ENCODE peak calls at places on chromosomes 4 and X, in seven cellular contexts. Q is DND-41, W is fibroblast of lung, P is neural progenitor cell, M is hepatocyte, I is endothelial cell of umbilical vein, G is astrocyte. C is an unnamed sample. For H3K79me2, the result is how much of the 10 kb centered on the place peaks cover.

GRCh38 chrX:132671229-132671641 is 182.4 kb upstream of the MBNL3 start:
- DNase-seq in Q (no peak), W (no peak), P (peak), M (no peak), I (no peak), G (peak), C (no peak)

GRCh38 chrX:143363419-143363818 is 153.9 kb downstream of the SPANXN3 start:
- DNase-seq in Q (no peak), W (no peak), P (peak), M (no peak), I (no peak), G (no peak), C (no peak)

GRCh38 chr4:73998040-73999011 is at the start of gene CXCL5:
- DNase-seq in Q (no peak), W (peak), P (peak), M (peak), I (peak), G (peak), C (no peak)

GRCh38 chr4:4327652-4328121 is 37.6 kb downstream of the ZBTB49 start:
- DNase-seq in Q (no peak), W (peak), P (peak), M (peak), I (peak), G (no peak), C (no peak)

GRCh38 chr4:186844059-186844681 is 120.5 kb upstream of the FAT1 start:
- DNase-seq in Q (no peak), W (peak), P (peak), M (peak), I (peak), G (peak), C (no peak)

GRCh38 chr4:48906283-48907173 is at the start of gene OCIAD2:
- DNase-seq in Q (peak), W (peak), P (peak), M (peak), I (peak), G (peak), C (peak)

GRCh38 chr4:186792994-186793393 is 69.3 kb upstream of the FAT1 start:
- DNase-seq in Q (no peak), W (peak), P (no peak), M (no peak), I (no peak), G (peak), C (no peak)

GRCh38 chr4:56619160-56619559 is 61.9 kb downstream of the HOPX start:
- DNase-seq in Q (no peak), W (peak), P (no peak), M (no peak), I (peak), G (peak), C (no peak)

GRCh38 chr4:142846729-142847606 is 867 bp upstream of the INPP4B start:
- DNase-seq in Q (peak), W (peak), P (peak), M (peak), I (peak), G (no peak), C (peak)

GRCh38 chr4:8164194-8164565 is 5.6 kb upstream of the ABLIM2 start:
- DNase-seq in Q (no peak), W (no peak), P (no peak), M (no peak), I (no peak), G (no peak), C (no peak)

GRCh38 chr4:73068496-73069337 is 799 bp downstream of the COX18 start:
- DNase-seq in Q (peak), W (peak), P (peak), M (peak), I (peak), G (peak), C (no peak)

GRCh38 chrX:130120321-130120731 is 10.0 kb upstream of the ELF4 start:
- DNase-seq in Q (no peak), W (no peak), P (peak), M (peak), I (peak), G (no peak), C (no peak)

GRCh38 chrX:39903937-39904336 is 193.8 kb downstream of the BCOR start:
- DNase-seq in Q (no peak), W (no peak), P (no peak), M (no peak), I (no peak), G (peak), C (no peak)

GRCh38 chrX:69388526-69388925 is 115.6 kb upstream of the NALF2 start:
- DNase-seq in Q (no peak), W (no peak), P (no peak), M (no peak), I (no peak), G (no peak), C (no peak)

GRCh38 chr4:9146967-9147366 is 23.2 kb upstream of the FAM90A26 start:
- DNase-seq in Q (no peak), W (no peak), P (no peak), M (no peak), I (no peak), G (no peak), C (no peak)

GRCh38 chrX:71216446-71216845 is 6.6 kb upstream of the GJB1 start:
- DNase-seq in Q (no peak), W (no peak), P (no peak), M (no peak), I (no peak), G (no peak), C (no peak)

GRCh38 chr4:27090406-27090805 is 229.8 kb downstream of the STIM2 start:
- DNase-seq in Q (no peak), W (no peak), P (no peak), M (no peak), I (no peak), G (no peak), C (no peak)

GRCh38 chr4:41746440-41747229 is 1.9 kb downstream of the PHOX2B start:
- DNase-seq in Q (no peak), W (no peak), P (peak), M (no peak), I (no peak), G (no peak), C (no peak)

GRCh38 chrX:71637253-71637618 is 18.9 kb upstream of the CXCR3 start:
- DNase-seq in Q (no peak), W (peak), P (no peak), M (no peak), I (no peak), G (peak), C (no peak)

GRCh38 chr4:95764961-95765360 is 74.9 kb upstream of the PDHA2 start:
- DNase-seq in Q (no peak), W (no peak), P (no peak), M (no peak), I (no peak), G (no peak), C (no peak)

GRCh38 chr4:74055096-74055495 is 16.6 kb upstream of the CXCL3 start:
- DNase-seq in Q (peak), W (no peak), P (no peak), M (no peak), I (no peak), G (no peak), C (no peak)

GRCh38 chrX:122878269-122878668 is 305.8 kb upstream of the GRIA3 start:
- DNase-seq in Q (no peak), W (no peak), P (no peak), M (no peak), I (no peak), G (no peak), C (no peak)

GRCh38 chrX:107935200-107935599 is 47.0 kb downstream of the TEX13B start:
- DNase-seq in Q (no peak), W (peak), P (no peak), M (no peak), I (peak), G (peak), C (no peak)

GRCh38 chr4:28464823-28465222 is 1604.2 kb downstream of the STIM2 start:
- DNase-seq in Q (no peak), W (no peak), P (no peak), M (no peak), I (no peak), G (no peak), C (no peak)

DNA sequence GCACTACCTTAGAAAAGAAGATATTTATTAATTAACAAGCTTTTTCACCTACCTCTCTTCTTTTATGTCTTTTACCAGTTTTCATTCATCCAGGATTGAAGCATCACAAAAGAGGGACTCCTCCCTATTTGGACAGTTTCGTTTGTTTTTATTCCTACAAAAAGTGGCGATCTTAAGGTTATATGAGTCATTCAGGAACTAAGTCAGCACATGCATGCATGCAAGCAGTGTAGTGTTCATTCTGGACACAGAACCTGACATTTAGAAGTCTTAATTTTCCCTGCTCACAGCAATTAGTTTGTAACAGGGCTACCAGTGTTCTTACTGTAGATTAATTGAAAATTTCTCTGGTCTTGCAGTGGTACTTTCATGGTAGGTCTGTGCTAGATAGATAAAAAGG is 47.9 kb upstream of the QRFPR start:
- DNase-seq in Q (no peak), W (peak), P (no peak), M (no peak), I (peak), G (peak), C (no peak)
- H3K79me2 ChIP-seq in Q (under half), W (under half), P (under half), M (under half), I (under half), G (under half), C (under half)

GRCh38 chr4:78781925-78782324 is 5.8 kb downstream of the BMP2K start:
- DNase-seq in Q (no peak), W (no peak), P (no peak), M (peak), I (no peak), G (no peak), C (no peak)
- H3K79me2 ChIP-seq in Q (half or more), W (half or more), P (half or more), M (half or more), I (half or more), G (half or more), C (under half)

GRCh38 chr4:119026662-119027444 is 108.8 kb upstream of the MYOZ2 start:
- DNase-seq in Q (no peak), W (no peak), P (no peak), M (no peak), I (no peak), G (no peak), C (no peak)

GRCh38 chr4:119027815-119028214 is 107.8 kb upstream of the MYOZ2 start:
- DNase-seq in Q (no peak), W (no peak), P (no peak), M (no peak), I (no peak), G (no peak), C (no peak)

GRCh38 chr4:119025916-119026661 is 109.5 kb upstream of the MYOZ2 start:
- DNase-seq in Q (no peak), W (peak), P (no peak), M (peak), I (no peak), G (peak), C (peak)

GRCh38 chr4:119029847-119030535 is 105.6 kb upstream of the MYOZ2 start:
- DNase-seq in Q (no peak), W (no peak), P (no peak), M (no peak), I (no peak), G (no peak), C (no peak)

DNA sequence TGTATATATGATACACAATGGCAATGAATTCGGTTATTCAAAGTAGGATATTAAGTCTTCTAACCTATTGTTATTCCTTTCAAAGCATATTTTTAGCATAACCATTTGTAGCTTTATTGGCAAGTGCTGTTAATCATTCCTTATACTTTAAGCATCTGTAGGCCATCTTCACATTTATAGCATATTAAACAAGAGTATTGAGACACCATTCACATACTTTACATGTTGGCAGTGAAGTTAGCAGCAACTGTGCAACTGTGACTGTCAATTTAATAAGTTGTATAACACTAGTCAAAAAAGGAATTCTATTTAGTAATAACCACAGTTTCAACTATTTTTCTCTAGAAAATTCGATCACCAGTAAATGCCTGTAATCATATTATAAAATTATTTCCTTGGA is 107.3 kb upstream of the MYOZ2 start:
- DNase-seq in Q (no peak), W (no peak), P (no peak), M (no peak), I (no peak), G (no peak), C (no peak)
- H3K79me2 ChIP-seq in Q (under half), W (under half), P (under half), M (under half), I (under half), G (under half), C (under half)

GRCh38 chr4:80187677-80188076 is 9.6 kb upstream of the PRDM8 start:
- DNase-seq in Q (no peak), W (no peak), P (no peak), M (no peak), I (no peak), G (no peak), C (no peak)

GRCh38 chr4:80188457-80188800 is 8.9 kb upstream of the PRDM8 start:
- DNase-seq in Q (no peak), W (no peak), P (no peak), M (no peak), I (no peak), G (no peak), C (no peak)

GRCh38 chr4:80189956-80190671 is 7.2 kb upstream of the PRDM8 start:
- DNase-seq in Q (no peak), W (peak), P (peak), M (no peak), I (no peak), G (no peak), C (no peak)

GRCh38 chr4:80188801-80189458 is 8.4 kb upstream of the PRDM8 start:
- DNase-seq in Q (no peak), W (no peak), P (no peak), M (no peak), I (no peak), G (no peak), C (no peak)

DNA sequence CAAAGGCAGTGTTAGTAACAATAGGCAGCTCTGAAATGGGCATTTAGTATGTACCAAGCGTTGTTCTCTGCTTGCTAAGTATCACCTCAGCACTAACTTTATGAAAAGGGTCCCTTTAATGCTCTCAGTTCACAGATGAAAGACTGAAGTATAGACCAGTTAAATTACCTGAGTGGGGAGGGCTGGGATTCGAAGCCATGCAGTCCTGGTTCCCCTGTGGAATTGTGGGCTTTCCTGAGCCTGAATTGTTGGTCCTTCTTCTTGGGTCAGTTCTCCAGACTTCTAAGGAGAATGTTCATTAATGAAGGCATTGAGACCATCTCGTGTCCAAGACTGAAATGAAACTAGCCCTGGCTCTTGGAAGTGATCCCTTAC is 7.7 kb upstream of the PRDM8 start:
- DNase-seq in Q (no peak), W (no peak), P (no peak), M (no peak), I (no peak), G (no peak), C (no peak)
- H3K79me2 ChIP-seq in Q (under half), W (under half), P (under half), M (under half), I (under half), G (under half), C (under half)

GRCh38 chr4:109599046-109599652 is 39.1 kb downstream of the MCUB start:
- DNase-seq in Q (no peak), W (no peak), P (no peak), M (no peak), I (no peak), G (no peak), C (no peak)
- H3K79me2 ChIP-seq in Q (under half), W (under half), P (under half), M (under half), I (under half), G (under half), C (under half)

DNA sequence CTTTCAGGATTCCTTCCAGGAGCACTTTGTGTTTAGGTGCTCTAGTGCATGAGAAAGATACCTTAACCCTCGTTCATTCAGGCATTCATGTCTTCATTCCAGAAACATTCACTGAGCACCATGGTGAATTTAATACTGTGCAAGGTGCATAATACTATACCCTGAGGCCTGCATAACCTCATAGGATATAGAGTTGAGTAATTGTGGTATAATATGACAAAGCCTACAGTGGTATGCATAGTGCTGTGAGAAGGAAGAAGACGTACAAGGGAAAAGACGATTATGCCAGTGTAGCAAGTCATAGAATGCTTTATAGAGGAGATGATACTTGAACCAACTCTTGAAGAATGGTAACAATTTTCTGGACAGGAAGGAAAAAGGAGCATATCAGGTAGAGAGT is 34.3 kb downstream of the MTM1 start:
- DNase-seq in Q (no peak), W (no peak), P (no peak), M (no peak), I (no peak), G (no peak), C (no peak)
- H3K79me2 ChIP-seq in Q (under half), W (under half), P (under half), M (under half), I (under half), G (under half), C (under half)

DNA sequence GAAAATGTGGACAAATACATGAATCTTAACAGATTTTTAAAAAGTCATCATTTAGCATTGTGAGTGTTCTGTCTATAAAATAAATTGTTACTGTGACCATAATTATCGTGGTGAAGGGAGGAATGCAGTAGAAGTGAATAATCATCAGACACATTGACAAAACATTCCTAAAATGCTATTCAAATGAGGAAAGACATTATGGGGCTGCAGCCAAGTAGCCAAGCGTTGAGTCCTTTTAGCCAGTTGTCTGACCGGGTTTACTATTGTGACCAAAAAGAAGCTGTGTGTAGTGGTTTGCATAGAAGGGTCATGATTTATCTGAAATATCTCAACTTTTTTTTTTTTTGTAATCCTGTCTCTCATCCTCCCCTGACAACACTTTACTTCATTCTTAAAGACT is 19.5 kb downstream of the WWC2 start:
- DNase-seq in Q (no peak), W (peak), P (peak), M (no peak), I (peak), G (peak), C (peak)
- H3K79me2 ChIP-seq in Q (under half), W (half or more), P (half or more), M (half or more), I (half or more), G (half or more), C (under half)

DNA sequence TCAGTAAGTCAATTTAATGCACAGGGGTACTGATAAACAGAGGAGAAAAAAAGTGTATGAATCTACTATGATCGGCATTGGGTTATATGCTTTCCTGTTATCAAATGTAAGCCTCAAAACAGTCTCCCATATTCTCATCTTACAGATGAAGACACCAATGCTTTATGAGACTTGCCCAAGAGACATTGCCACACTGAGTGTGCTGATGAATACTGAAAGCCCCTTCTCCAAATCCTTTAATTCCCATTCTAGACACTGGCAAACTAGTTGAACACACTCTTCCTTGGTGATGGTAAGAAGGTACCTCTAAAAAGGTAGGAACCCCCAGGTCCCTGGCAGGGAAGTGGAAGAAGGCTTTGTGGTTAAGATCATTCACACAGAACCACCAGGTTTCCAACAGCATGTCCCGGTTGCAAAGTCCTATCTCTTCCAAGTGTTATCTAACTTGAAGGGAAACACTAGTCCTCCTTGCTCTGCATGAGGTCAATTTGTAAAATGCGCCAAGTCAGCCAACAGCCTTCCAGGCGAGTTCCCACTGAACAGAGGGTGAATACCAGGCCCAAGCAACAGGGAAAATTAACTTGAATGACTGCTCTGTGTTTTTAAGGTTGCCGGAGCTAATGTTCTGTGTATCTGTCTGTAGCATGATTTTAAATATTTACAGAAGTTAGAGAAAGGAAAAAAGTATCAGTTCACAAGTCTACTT is 5.1 kb downstream of the SETD7 start:
- DNase-seq in Q (no peak), W (no peak), P (peak), M (peak), I (peak), G (peak), C (no peak)
- H3K79me2 ChIP-seq in Q (half or more), W (half or more), P (under half), M (half or more), I (half or more), G (half or more), C (half or more)

C was measured in PC-9.